ENCODE peak calls at places on chromosomes 1 and 21, in five cellular contexts. A is hypothalamus, P is NCI-H1105, R is A172, B is fibroblast of mammary gland. L is an unnamed sample.

GRCh38 chr1:50333595-50333974 is 89.7 kb downstream of the DMRTA2 start:
- DNase-seq in A (no peak), P (no peak), R (no peak), B (peak), L (no peak)

GRCh38 chr1:30734106-30734505 is 10.7 kb upstream of the MATN1 start:
- DNase-seq in A (no peak), P (no peak), R (no peak), B (no peak), L (no peak)

GRCh38 chr1:110305875-110306420 is 33.2 kb upstream of the RBM15 start:
- DNase-seq in A (no peak), P (no peak), R (no peak), B (no peak), L (no peak)

GRCh38 chr1:36128126-36128904 is 3.3 kb upstream of the COL8A2 start:
- DNase-seq in A (no peak), P (no peak), R (peak), B (peak), L (no peak)

GRCh38 chr1:110070282-110070967 is at the start of gene ALX3:
- DNase-seq in A (no peak), P (no peak), R (no peak), B (no peak), L (no peak)

GRCh38 chr1:74693473-74693872 is 19.9 kb upstream of the ERICH3 start:
- DNase-seq in A (no peak), P (no peak), R (peak), B (peak), L (no peak)

GRCh38 chr21:33496345-33496744 is 4.8 kb upstream of the DNAJC28 start:
- DNase-seq in A (no peak), P (no peak), R (no peak), B (no peak), L (no peak)

GRCh38 chr1:26537951-26538352 is 8.4 kb downstream of the RPS6KA1 start:
- DNase-seq in A (no peak), P (no peak), R (no peak), B (peak), L (no peak)

GRCh38 chr1:109370712-109371270 is 26.9 kb downstream of the SORT1 start:
- DNase-seq in A (no peak), P (no peak), R (peak), B (peak), L (no peak)

GRCh38 chr21:45623436-45623835 is 20.1 kb upstream of the PCBP3 start:
- DNase-seq in A (no peak), P (no peak), R (no peak), B (no peak), L (no peak)

GRCh38 chr1:17826165-17826488 is 71.0 kb downstream of the ACTL8 start:
- DNase-seq in A (no peak), P (no peak), R (no peak), B (peak), L (no peak)

GRCh38 chr1:212975607-212975918 is 25.2 kb downstream of the VASH2 start:
- DNase-seq in A (no peak), P (no peak), R (peak), B (peak), L (no peak)

GRCh38 chr1:106921186-106921585 is 135.3 kb upstream of the PRMT6 start:
- DNase-seq in A (no peak), P (no peak), R (no peak), B (peak), L (no peak)

GRCh38 chr1:244349103-244349531 is 102.6 kb downstream of the ADSS2 start:
- DNase-seq in A (no peak), P (no peak), R (peak), B (peak), L (no peak)

GRCh38 chr1:103960045-103960444 is 210.3 kb downstream of the AMY1C start:
- DNase-seq in A (no peak), P (no peak), R (no peak), B (no peak), L (no peak)

GRCh38 chr1:167474191-167474641 is 44.1 kb downstream of the CD247 start:
- DNase-seq in A (no peak), P (no peak), R (no peak), B (no peak), L (peak)

GRCh38 chr1:213399695-213400094 is 348.7 kb downstream of the RPS6KC1 start:
- DNase-seq in A (no peak), P (no peak), R (peak), B (no peak), L (no peak)

GRCh38 chr1:240194120-240194519 is 102.4 kb downstream of the FMN2 start:
- DNase-seq in A (no peak), P (no peak), R (peak), B (peak), L (no peak)

GRCh38 chr1:143611159-143611558 is 360.6 kb downstream of the FAM72C start:
- DNase-seq in A (no peak), P (no peak), R (peak), B (peak), L (no peak)

GRCh38 chr1:116318897-116319296 is 54.1 kb upstream of the ATP1A1 start:
- DNase-seq in A (no peak), P (no peak), R (no peak), B (no peak), L (no peak)

GRCh38 chr1:173503391-173503790 is 26.3 kb downstream of the PRDX6 start:
- DNase-seq in A (no peak), P (no peak), R (no peak), B (peak), L (no peak)

GRCh38 chr21:31132574-31133242 is 94.4 kb upstream of the KRTAP19-8 start:
- DNase-seq in A (no peak), P (no peak), R (no peak), B (peak), L (no peak)

GRCh38 chr1:198265073-198265661 is 108.4 kb downstream of the NEK7 start:
- DNase-seq in A (no peak), P (no peak), R (no peak), B (no peak), L (no peak)

GRCh38 chr1:27057801-27058647 is 45.4 kb upstream of the TENT5B start:
- DNase-seq in A (no peak), P (no peak), R (no peak), B (no peak), L (no peak)

GRCh38 chr1:230682274-230682673 is 31.6 kb downstream of the AGT start:
- DNase-seq in A (no peak), P (peak), R (no peak), B (no peak), L (no peak)

GRCh38 chr1:182752077-182752826 is 37.3 kb upstream of the NPL start:
- DNase-seq in A (peak), P (no peak), R (peak), B (peak), L (no peak)

GRCh38 chr1:244319283-244320132 is 132.2 kb downstream of the ADSS2 start:
- DNase-seq in A (no peak), P (no peak), R (peak), B (peak), L (no peak)

GRCh38 chr1:45033356-45033755 is 21.3 kb downstream of the UROD start:
- DNase-seq in A (no peak), P (no peak), R (no peak), B (no peak), L (no peak)

GRCh38 chr1:175016073-175016722 is 7.0 kb downstream of the MRPS14 start:
- DNase-seq in A (no peak), P (no peak), R (peak), B (peak), L (no peak)

GRCh38 chr1:24904731-24905354 is 25.2 kb downstream of the RUNX3 start:
- DNase-seq in A (no peak), P (no peak), R (no peak), B (no peak), L (peak)

GRCh38 chr1:210342986-210343780 is 14.5 kb downstream of the HHAT start:
- DNase-seq in A (no peak), P (no peak), R (peak), B (peak), L (no peak)

GRCh38 chr1:174883361-174883760 is 116.4 kb upstream of the CACYBP start:
- DNase-seq in A (no peak), P (no peak), R (no peak), B (peak), L (no peak)

GRCh38 chr1:58401991-58402390 is 144.5 kb downstream of the OMA1 start:
- DNase-seq in A (no peak), P (no peak), R (no peak), B (peak), L (no peak)

GRCh38 chr1:6785721-6786505 is 659 bp downstream of the CAMTA1 start:
- DNase-seq in A (peak), P (peak), R (no peak), B (no peak), L (peak)

GRCh38 chr1:51663105-51663504 is 46.2 kb downstream of the OSBPL9 start:
- DNase-seq in A (no peak), P (no peak), R (no peak), B (no peak), L (no peak)

GRCh38 chr1:1857096-1857703 is 33.7 kb downstream of the GNB1 start:
- DNase-seq in A (no peak), P (no peak), R (no peak), B (no peak), L (no peak)

GRCh38 chr1:36008546-36009197 is 75.2 kb upstream of the TEKT2 start:
- DNase-seq in A (no peak), P (no peak), R (peak), B (peak), L (no peak)

L was measured in breast epithelium.